ENCODE peak calls at places on chromosomes 5 and 9, in six cellular contexts. F is astrocyte, M is colonic mucosa, I is HuH-7, U is left cardiac atrium, V is heart left ventricle. C is an unnamed sample.

GRCh38 chr9:137827908-137828526 is 49.6 kb upstream of the CACNA1B start:
- DNase-seq in U (no peak), F (no peak), V (no peak), M (no peak), I (no peak), C (no peak)

GRCh38 chr5:126098330-126099017 is 324.7 kb upstream of the GRAMD2B start:
- DNase-seq in I (no peak), U (no peak), F (peak), M (no peak), V (no peak), C (no peak)

GRCh38 chr5:139131881-139132480 is 66.2 kb downstream of the SIL1 start:
- DNase-seq in V (no peak), I (no peak), F (no peak), U (no peak), M (no peak), C (no peak)

GRCh38 chr9:100306283-100306682 is 46.5 kb downstream of the TEX10 start:
- DNase-seq in U (no peak), M (no peak), I (no peak), V (no peak), F (no peak), C (no peak)

GRCh38 chr9:98774746-98775145 is 21.6 kb downstream of the ANKS6 start:
- DNase-seq in I (no peak), U (no peak), M (peak), V (no peak), F (no peak), C (peak)

GRCh38 chr5:160262665-160263064 is 33.4 kb downstream of the FABP6 start:
- DNase-seq in I (no peak), U (peak), M (peak), F (no peak), V (peak), C (no peak)

GRCh38 chr9:131554088-131554864 is 9.0 kb downstream of the PRRT1B start:
- DNase-seq in I (no peak), U (no peak), F (no peak), M (no peak), V (no peak), C (no peak)

GRCh38 chr5:41256400-41256799 is 43.1 kb upstream of the C6 start:
- DNase-seq in V (no peak), U (no peak), F (peak), M (no peak), I (no peak), C (no peak)

GRCh38 chr5:54807421-54807820 is 178.0 kb downstream of the ESM1 start:
- DNase-seq in V (no peak), M (no peak), U (no peak), I (no peak), F (peak), C (no peak)

GRCh38 chr5:114055318-114055788 is 306.5 kb upstream of the KCNN2 start:
- DNase-seq in F (peak), U (peak), I (peak), M (peak), V (peak), C (peak)

GRCh38 chr9:69542942-69543704 is 129.0 kb downstream of the APBA1 start:
- DNase-seq in V (no peak), U (no peak), M (no peak), I (no peak), F (no peak), C (no peak)

GRCh38 chr9:117414906-117415583 is at the start of gene ASTN2:
- DNase-seq in M (no peak), I (no peak), V (peak), F (no peak), U (peak), C (no peak)

GRCh38 chr5:165296401-165297130 is 1791.1 kb downstream of the MAT2B start:
- DNase-seq in M (no peak), U (no peak), V (no peak), F (peak), I (no peak), C (no peak)

GRCh38 chr9:130996672-130997394 is 12.1 kb upstream of the LAMC3 start:
- DNase-seq in F (no peak), U (no peak), I (no peak), M (no peak), V (no peak), C (no peak)

GRCh38 chr5:170289749-170290148 is 7.8 kb downstream of the LCP2 start:
- DNase-seq in U (peak), M (no peak), V (peak), I (no peak), F (no peak), C (no peak)

GRCh38 chr5:129771058-129771838 is 23.4 kb downstream of the MINAR2 start:
- DNase-seq in F (peak), V (peak), U (peak), M (peak), I (peak), C (peak)

GRCh38 chr5:138661991-138662434 is 86.8 kb upstream of the HSPA9 start:
- DNase-seq in I (no peak), M (no peak), V (no peak), F (no peak), U (no peak), C (no peak)

GRCh38 chr5:159458217-159458711 is 128.0 kb upstream of the IL12B start:
- DNase-seq in V (no peak), I (no peak), F (no peak), U (no peak), M (no peak), C (no peak)

GRCh38 chr9:134666801-134667200 is 25.2 kb downstream of the COL5A1 start:
- DNase-seq in M (no peak), I (no peak), U (no peak), F (peak), V (no peak), C (no peak)

GRCh38 chr9:69643098-69643497 is 29.1 kb downstream of the APBA1 start:
- DNase-seq in V (no peak), U (no peak), F (no peak), M (no peak), I (no peak), C (no peak)

GRCh38 chr9:111691686-111692329 is 30.4 kb downstream of the GNG10 start:
- DNase-seq in I (peak), U (no peak), F (peak), M (no peak), V (no peak), C (peak)

GRCh38 chr5:170860818-170861217 is 1.0 kb upstream of the RANBP17 start:
- DNase-seq in F (no peak), I (no peak), U (no peak), M (no peak), V (no peak), C (no peak)

GRCh38 chr9:93115486-93115885 is 18.6 kb downstream of the NINJ1 start:
- DNase-seq in I (no peak), U (no peak), F (no peak), V (peak), M (no peak), C (no peak)

GRCh38 chr5:16461782-16462181 is 3.8 kb downstream of the ZNF622 start:
- DNase-seq in M (no peak), U (no peak), F (peak), I (no peak), V (no peak), C (no peak)

GRCh38 chr5:60248900-60249299 is 355.4 kb upstream of the PDE4D start:
- DNase-seq in V (peak), U (no peak), I (no peak), F (no peak), M (no peak), C (no peak)

GRCh38 chr5:37715957-37716356 is 123.9 kb downstream of the GDNF start:
- DNase-seq in M (no peak), I (no peak), F (no peak), U (no peak), V (no peak), C (no peak)

GRCh38 chr5:159567461-159567860 is 237.2 kb upstream of the IL12B start:
- DNase-seq in I (no peak), M (no peak), F (no peak), V (no peak), U (no peak), C (no peak)

GRCh38 chr5:120683580-120683979 is 219.5 kb downstream of the PRR16 start:
- DNase-seq in U (no peak), M (no peak), V (no peak), I (no peak), F (peak), C (no peak)

GRCh38 chr5:67235399-67236110 is 39.0 kb upstream of the CD180 start:
- DNase-seq in I (peak), F (no peak), V (no peak), M (no peak), U (no peak), C (no peak)

GRCh38 chr9:35481347-35481975 is 8.4 kb upstream of the RUSC2 start:
- DNase-seq in I (peak), M (peak), F (peak), V (peak), U (peak), C (peak)

GRCh38 chr5:134477462-134478245 is 47.8 kb upstream of the JADE2 start:
- DNase-seq in I (no peak), V (no peak), U (no peak), F (no peak), M (no peak), C (no peak)

GRCh38 chr9:127912882-127913281 is 4.0 kb downstream of the ST6GALNAC4 start:
- DNase-seq in I (no peak), M (peak), F (no peak), V (no peak), U (no peak), C (no peak)

GRCh38 chr5:1381370-1382247 is 36.7 kb upstream of the CLPTM1L start:
- DNase-seq in I (no peak), M (no peak), U (no peak), V (no peak), F (no peak), C (no peak)

GRCh38 chr5:103918668-103919367 is 356.2 kb upstream of the NUDT12 start:
- DNase-seq in U (no peak), F (peak), M (no peak), V (no peak), I (no peak), C (no peak)

GRCh38 chr9:130946778-130947617 is 8.0 kb upstream of the FIBCD1 start:
- DNase-seq in F (peak), V (no peak), I (no peak), U (no peak), M (peak), C (no peak)

GRCh38 chr9:2271426-2271825 is 256.3 kb downstream of the SMARCA2 start:
- DNase-seq in F (no peak), M (no peak), U (no peak), I (no peak), V (no peak), C (peak)

GRCh38 chr5:151664694-151665583 is 21.8 kb downstream of the SPARC start:
- DNase-seq in M (peak), I (no peak), U (peak), V (peak), F (peak), C (no peak)

C was measured in HEK293T.